ENCODE peak calls at places on chromosomes 7 and 10, in four cellular contexts. W is HepG2, T is WTC11, G is K562. L is an unnamed sample.

GRCh38 chr7:91668217-91668616 is 212.3 kb downstream of the MTERF1 start:
- DNase-seq in W (no peak), T (no peak), G (no peak), L (no peak)

GRCh38 chr10:986881-987634 is 1.2 kb upstream of the GTPBP4 start:
- DNase-seq in W (no peak), T (no peak), G (no peak), L (no peak)

GRCh38 chr7:55818686-55819085 is 43.9 kb downstream of the SEPTIN14 start:
- DNase-seq in W (no peak), T (no peak), G (no peak), L (no peak)

GRCh38 chr10:96579133-96579532 is 7.7 kb downstream of the TM9SF3 start:
- DNase-seq in W (no peak), T (no peak), G (no peak), L (no peak)

GRCh38 chr10:32379314-32379949 is 32.5 kb upstream of the EPC1 start:
- DNase-seq in W (peak), T (no peak), G (peak), L (peak)

GRCh38 chr10:72260588-72261322 is 13.0 kb upstream of the DDIT4 start:
- DNase-seq in W (peak), T (peak), G (peak), L (peak)

GRCh38 chr10:110893559-110894179 is 21.9 kb downstream of the PDCD4 start:
- DNase-seq in W (peak), T (no peak), G (no peak), L (peak)

GRCh38 chr10:102090772-102091171 is 25.6 kb downstream of the HPS6 start:
- DNase-seq in W (no peak), T (no peak), G (no peak), L (no peak)

GRCh38 chr7:280461-280860 is 9.5 kb upstream of the FOXL3 start:
- DNase-seq in W (no peak), T (no peak), G (no peak), L (no peak)

GRCh38 chr10:27380929-27381358 is 123.2 kb upstream of the RAB18 start:
- DNase-seq in W (peak), T (no peak), G (no peak), L (no peak)

GRCh38 chr10:27388761-27389399 is 115.2 kb upstream of the RAB18 start:
- DNase-seq in W (no peak), T (no peak), G (no peak), L (no peak)

GRCh38 chr10:27383595-27384542 is 120.2 kb upstream of the RAB18 start:
- DNase-seq in W (peak), T (no peak), G (no peak), L (no peak)
- TF ChIP-seq ELF4 in W (no peak), T (no peak), G (no peak), L (no peak)

GRCh38 chr7:18471476-18472160 is 23.9 kb upstream of the HDAC9 start:
- DNase-seq in W (no peak), T (no peak), G (no peak), L (no peak)

GRCh38 chr7:18472161-18472483 is 23.4 kb upstream of the HDAC9 start:
- DNase-seq in W (no peak), T (no peak), G (no peak), L (no peak)

GRCh38 chr7:18473119-18473518 is 22.4 kb upstream of the HDAC9 start:
- DNase-seq in W (no peak), T (no peak), G (no peak), L (no peak)

GRCh38 chr7:18474944-18475343 is 20.6 kb upstream of the HDAC9 start:
- DNase-seq in W (no peak), T (no peak), G (no peak), L (no peak)

DNA sequence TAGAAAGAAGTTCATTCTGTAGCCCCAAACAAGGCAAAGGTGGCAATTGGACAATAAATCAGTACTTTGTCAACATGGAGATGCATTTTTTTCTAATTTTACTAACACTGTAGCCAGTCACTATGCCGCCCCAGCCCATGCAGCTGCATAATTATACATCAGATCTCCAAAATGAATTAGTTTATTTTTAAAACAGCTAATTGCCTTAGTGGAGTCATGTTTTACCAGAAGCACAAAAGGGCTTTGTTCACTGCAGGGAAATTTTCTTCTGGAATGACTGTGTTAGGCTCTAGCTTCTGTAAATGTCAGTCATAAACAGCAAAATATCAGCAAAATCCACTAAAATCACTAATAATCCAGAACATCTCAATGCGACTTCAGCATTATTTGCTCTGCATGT is 20.1 kb upstream of the HDAC9 start:
- DNase-seq in W (no peak), T (no peak), G (no peak), L (no peak)
- TF ChIP-seq ELF4 in W (no peak), T (no peak), G (no peak), L (no peak)

GRCh38 chr10:35911233-35911632 is 269.1 kb upstream of the FZD8 start:
- DNase-seq in W (no peak), T (no peak), G (no peak), L (no peak)

GRCh38 chr10:35911954-35912353 is 269.9 kb upstream of the FZD8 start:
- DNase-seq in W (no peak), T (no peak), G (no peak), L (no peak)

GRCh38 chr10:35909291-35909690 is 267.2 kb upstream of the FZD8 start:
- DNase-seq in W (no peak), T (no peak), G (no peak), L (no peak)

GRCh38 chr10:35908451-35908850 is 266.4 kb upstream of the FZD8 start:
- DNase-seq in W (no peak), T (no peak), G (no peak), L (no peak)

DNA sequence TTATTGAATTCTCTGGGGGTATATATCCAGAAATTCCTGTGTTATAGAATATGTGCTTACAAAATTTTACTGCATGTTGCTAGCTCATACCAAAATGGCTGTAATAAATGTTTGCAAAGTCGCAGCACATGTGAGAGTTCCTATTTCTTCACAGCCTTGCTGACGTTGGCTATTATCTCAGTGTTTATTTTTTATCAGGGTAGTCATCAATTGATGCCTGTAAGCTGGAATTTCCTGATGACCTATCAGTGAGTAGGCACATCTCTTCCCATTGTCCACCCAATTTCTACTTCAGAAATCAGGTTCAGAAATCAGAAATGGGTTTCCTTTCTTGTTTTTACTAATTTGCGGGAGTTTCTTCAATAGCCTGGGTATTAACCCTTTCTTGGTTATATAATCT is 268.1 kb upstream of the FZD8 start:
- DNase-seq in W (no peak), T (no peak), G (no peak), L (no peak)
- TF ChIP-seq ELF4 in W (no peak), T (no peak), G (no peak), L (no peak)

GRCh38 chr7:46157931-46158330 is 236.9 kb upstream of the IGFBP3 start:
- DNase-seq in W (no peak), T (no peak), G (no peak), L (no peak)
- TF ChIP-seq ELF4 in W (no peak), T (no peak), G (no peak), L (no peak)

GRCh38 chr7:15674586-15674985 is 11.9 kb downstream of the MEOX2 start:
- DNase-seq in W (no peak), T (no peak), G (no peak), L (no peak)

GRCh38 chr7:15675379-15675778 is 11.1 kb downstream of the MEOX2 start:
- DNase-seq in W (no peak), T (no peak), G (no peak), L (no peak)

GRCh38 chr7:15667999-15668398 is 18.5 kb downstream of the MEOX2 start:
- DNase-seq in W (no peak), T (no peak), G (no peak), L (no peak)

GRCh38 chr7:15669443-15669842 is 17.0 kb downstream of the MEOX2 start:
- DNase-seq in W (no peak), T (no peak), G (no peak), L (no peak)
- TF ChIP-seq ELF4 in W (no peak), T (no peak), G (no peak), L (no peak)

DNA sequence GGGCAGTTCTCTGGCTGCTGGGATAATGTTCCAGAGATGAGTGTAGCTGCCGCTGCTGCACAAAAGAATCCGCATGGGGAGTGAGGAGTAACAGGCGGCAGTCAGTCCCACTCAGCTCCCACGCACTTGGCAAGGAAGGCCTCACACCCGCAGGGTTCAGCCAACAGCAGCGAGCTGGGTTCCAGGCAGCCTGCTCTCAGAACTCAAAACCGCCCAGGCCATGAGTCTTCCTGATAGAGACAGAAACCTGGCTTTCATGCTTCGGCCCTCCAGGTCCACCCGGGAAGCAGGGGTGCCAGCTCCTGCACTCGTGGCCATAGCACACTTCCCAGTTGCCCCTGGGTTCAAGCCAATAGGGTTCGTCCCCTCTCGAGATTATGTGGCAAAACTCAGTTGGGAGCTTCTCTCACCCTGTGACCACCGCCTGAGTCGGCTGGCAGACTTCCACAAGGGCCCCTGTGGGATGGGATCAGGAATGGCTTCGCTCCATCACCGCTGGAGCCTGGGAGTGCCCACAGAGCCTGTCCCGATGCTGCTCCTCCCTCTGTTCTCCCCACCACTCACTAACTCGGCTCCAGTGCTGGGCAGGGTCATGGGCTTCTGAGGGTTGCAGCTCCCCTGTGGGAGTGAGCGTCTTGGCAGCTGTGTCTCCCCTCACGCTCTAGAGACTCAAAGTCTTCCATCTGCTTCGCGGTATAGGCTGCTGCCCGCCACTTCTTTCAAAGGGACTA is 20.6 kb downstream of the CLRN3 start:
- DNase-seq in W (no peak), T (no peak), G (no peak), L (no peak)
- TF ChIP-seq ELF4 in W (no peak), T (no peak), G (no peak), L (no peak)

L was measured in HEK293T.